ENCODE peak calls at places on chromosomes 4 and X, in four cellular contexts. One of them, this sample, is unnamed.

GRCh38 chrX:139204903-139205667 is 325.5 kb upstream of the F9 start:
- DNase-seq in activated CD4-positive, alpha-beta T cell treated with anti-CD3 and anti-CD28 coated beads, Interleukin-2, amount 50 U/mL, for 24 hours: no peak
- DNase-seq in AML-193: no peak
- DNase-seq in left lung: no peak
- DNase-seq in this sample: peak

GRCh38 chr4:8732681-8733243 is 138.9 kb downstream of the HMX1 start:
- DNase-seq in activated CD4-positive, alpha-beta T cell treated with anti-CD3 and anti-CD28 coated beads, Interleukin-2, amount 50 U/mL, for 24 hours: no peak
- DNase-seq in AML-193: no peak
- DNase-seq in left lung: peak
- DNase-seq in this sample: no peak

GRCh38 chrX:6159468-6159867 is 69.2 kb downstream of the NLGN4X start:
- DNase-seq in activated CD4-positive, alpha-beta T cell treated with anti-CD3 and anti-CD28 coated beads, Interleukin-2, amount 50 U/mL, for 24 hours: no peak
- DNase-seq in AML-193: no peak
- DNase-seq in left lung: no peak
- DNase-seq in this sample: no peak

GRCh38 chr4:39020130-39020529 is 12.1 kb downstream of the TMEM156 start:
- DNase-seq in activated CD4-positive, alpha-beta T cell treated with anti-CD3 and anti-CD28 coated beads, Interleukin-2, amount 50 U/mL, for 24 hours: no peak
- DNase-seq in AML-193: no peak
- DNase-seq in left lung: no peak
- DNase-seq in this sample: no peak

GRCh38 chr4:139576219-139576618 is 20.2 kb upstream of the SETD7 start:
- DNase-seq in activated CD4-positive, alpha-beta T cell treated with anti-CD3 and anti-CD28 coated beads, Interleukin-2, amount 50 U/mL, for 24 hours: no peak
- DNase-seq in AML-193: no peak
- DNase-seq in left lung: no peak
- DNase-seq in this sample: no peak

GRCh38 chr4:152807294-152807829 is 27.6 kb downstream of the ARFIP1 start:
- DNase-seq in activated CD4-positive, alpha-beta T cell treated with anti-CD3 and anti-CD28 coated beads, Interleukin-2, amount 50 U/mL, for 24 hours: no peak
- DNase-seq in AML-193: no peak
- DNase-seq in left lung: no peak
- DNase-seq in this sample: no peak

GRCh38 chr4:76689079-76689817 is 208.7 kb downstream of the SOWAHB start:
- DNase-seq in activated CD4-positive, alpha-beta T cell treated with anti-CD3 and anti-CD28 coated beads, Interleukin-2, amount 50 U/mL, for 24 hours: no peak
- DNase-seq in AML-193: no peak
- DNase-seq in left lung: no peak
- DNase-seq in this sample: peak

GRCh38 chrX:26651755-26652154 is 435.8 kb downstream of the MAGEB5 start:
- DNase-seq in activated CD4-positive, alpha-beta T cell treated with anti-CD3 and anti-CD28 coated beads, Interleukin-2, amount 50 U/mL, for 24 hours: no peak
- DNase-seq in AML-193: no peak
- DNase-seq in left lung: no peak
- DNase-seq in this sample: no peak

GRCh38 chr4:4981427-4981826 is 37.8 kb downstream of the CYTL1 start:
- DNase-seq in activated CD4-positive, alpha-beta T cell treated with anti-CD3 and anti-CD28 coated beads, Interleukin-2, amount 50 U/mL, for 24 hours: no peak
- DNase-seq in AML-193: no peak
- DNase-seq in left lung: no peak
- DNase-seq in this sample: no peak

GRCh38 chr4:1376841-1377605 is 29.2 kb downstream of the NKX1-1 start:
- DNase-seq in activated CD4-positive, alpha-beta T cell treated with anti-CD3 and anti-CD28 coated beads, Interleukin-2, amount 50 U/mL, for 24 hours: no peak
- DNase-seq in AML-193: no peak
- DNase-seq in left lung: no peak
- DNase-seq in this sample: no peak

GRCh38 chr4:155591784-155592567 is 74.7 kb upstream of the GUCY1A1 start:
- DNase-seq in activated CD4-positive, alpha-beta T cell treated with anti-CD3 and anti-CD28 coated beads, Interleukin-2, amount 50 U/mL, for 24 hours: no peak
- DNase-seq in AML-193: no peak
- DNase-seq in left lung: no peak
- DNase-seq in this sample: no peak

GRCh38 chrX:45557390-45557789 is 356.7 kb upstream of the DIPK2B start:
- DNase-seq in activated CD4-positive, alpha-beta T cell treated with anti-CD3 and anti-CD28 coated beads, Interleukin-2, amount 50 U/mL, for 24 hours: no peak
- DNase-seq in AML-193: no peak
- DNase-seq in left lung: no peak
- DNase-seq in this sample: no peak

GRCh38 chr4:176274441-176274840 is 5.4 kb upstream of the ASB5 start:
- DNase-seq in activated CD4-positive, alpha-beta T cell treated with anti-CD3 and anti-CD28 coated beads, Interleukin-2, amount 50 U/mL, for 24 hours: no peak
- DNase-seq in AML-193: no peak
- DNase-seq in left lung: no peak
- DNase-seq in this sample: no peak

GRCh38 chrX:41789374-41789773 is 65.4 kb downstream of the GPR82 start:
- DNase-seq in activated CD4-positive, alpha-beta T cell treated with anti-CD3 and anti-CD28 coated beads, Interleukin-2, amount 50 U/mL, for 24 hours: no peak
- DNase-seq in AML-193: no peak
- DNase-seq in left lung: no peak
- DNase-seq in this sample: no peak

GRCh38 chr4:121551881-121552280 is 144.9 kb downstream of the ANXA5 start:
- DNase-seq in activated CD4-positive, alpha-beta T cell treated with anti-CD3 and anti-CD28 coated beads, Interleukin-2, amount 50 U/mL, for 24 hours: no peak
- DNase-seq in AML-193: no peak
- DNase-seq in left lung: no peak
- DNase-seq in this sample: no peak

GRCh38 chrX:78754917-78755316 is 7.4 kb downstream of the LPAR4 start:
- DNase-seq in activated CD4-positive, alpha-beta T cell treated with anti-CD3 and anti-CD28 coated beads, Interleukin-2, amount 50 U/mL, for 24 hours: no peak
- DNase-seq in AML-193: no peak
- DNase-seq in left lung: no peak
- DNase-seq in this sample: no peak

GRCh38 chrX:19846995-19847790 is 40.2 kb downstream of the SH3KBP1 start:
- DNase-seq in activated CD4-positive, alpha-beta T cell treated with anti-CD3 and anti-CD28 coated beads, Interleukin-2, amount 50 U/mL, for 24 hours: no peak
- DNase-seq in AML-193: peak
- DNase-seq in left lung: peak
- DNase-seq in this sample: no peak